ENCODE peak calls at places on chromosomes 12 and 14, in eight cellular contexts. E is fibroblast of pulmonary artery, Z is ELF-1, H is mesendoderm, T is globus pallidus, K is AG04450, G is psoas muscle, I is BJ. F is an unnamed sample.

GRCh38 chr12:91601057-91601456 is 418.4 kb upstream of the DCN start:
- DNase-seq in K (no peak), I (no peak), G (no peak), E (no peak), H (no peak), T (no peak), Z (no peak), F (no peak)

GRCh38 chr12:45268672-45269406 is 52.9 kb downstream of the ANO6 start:
- DNase-seq in K (peak), Z (peak), E (peak), G (peak), I (peak), T (no peak), H (peak), F (peak)

GRCh38 chr12:110107369-110108281 is 16.5 kb upstream of the IFT81 start:
- DNase-seq in H (peak), I (peak), K (peak), T (no peak), G (peak), E (peak), Z (no peak), F (no peak)

GRCh38 chr12:129607293-129607692 is 296.5 kb downstream of the TMEM132D start:
- DNase-seq in Z (peak), H (peak), G (no peak), E (peak), T (no peak), K (no peak), I (no peak), F (no peak)

GRCh38 chr12:91053951-91054715 is 3.7 kb downstream of the KERA start:
- DNase-seq in Z (no peak), I (peak), T (no peak), G (no peak), H (no peak), K (no peak), E (peak), F (no peak)

GRCh38 chr12:119666226-119666808 is 1.6 kb upstream of the PRKAB1 start:
- DNase-seq in I (no peak), Z (no peak), T (no peak), K (no peak), H (no peak), E (no peak), G (no peak), F (no peak)

GRCh38 chr14:65853407-65853955 is 441.0 kb downstream of the FUT8 start:
- DNase-seq in Z (no peak), K (no peak), T (no peak), G (no peak), H (no peak), E (no peak), I (no peak), F (no peak)

GRCh38 chr14:73786942-73787759 is 64.5 kb upstream of the PTGR2 start:
- DNase-seq in T (peak), Z (no peak), G (peak), I (no peak), H (peak), E (no peak), K (no peak), F (peak)

GRCh38 chr12:116459011-116459410 is 100.2 kb upstream of the MAP1LC3B2 start:
- DNase-seq in G (no peak), H (no peak), Z (no peak), T (no peak), I (no peak), E (no peak), K (no peak), F (no peak)

GRCh38 chr14:30464481-30464880 is 94.5 kb upstream of the G2E3 start:
- DNase-seq in E (no peak), K (no peak), I (no peak), G (no peak), H (no peak), T (no peak), Z (peak), F (no peak)

GRCh38 chr14:105846312-105846711 is 319.9 kb downstream of the TMEM121 start:
- DNase-seq in I (no peak), T (no peak), K (no peak), H (no peak), E (no peak), G (no peak), Z (no peak), F (no peak)

GRCh38 chr12:108446766-108447165 is 68.3 kb upstream of the FICD start:
- DNase-seq in T (no peak), K (no peak), E (peak), G (no peak), Z (no peak), I (no peak), H (peak), F (peak)

GRCh38 chr12:4270670-4271432 is 2.7 kb upstream of the CCND2 start:
- DNase-seq in I (no peak), Z (peak), K (no peak), T (peak), H (peak), G (peak), E (peak), F (no peak)

GRCh38 chr14:67569011-67569650 is 30.9 kb downstream of the PIGH start:
- DNase-seq in G (no peak), E (no peak), T (no peak), K (no peak), I (no peak), H (no peak), Z (no peak), F (no peak)

GRCh38 chr12:64400041-64400440 is 4.2 kb upstream of the XPOT start:
- DNase-seq in T (peak), K (peak), I (no peak), E (peak), Z (peak), H (peak), G (no peak), F (peak)

GRCh38 chr14:103194256-103195045 is 71.2 kb downstream of the TNFAIP2 start:
- DNase-seq in I (peak), G (no peak), K (peak), H (no peak), E (peak), T (no peak), Z (no peak), F (no peak)

GRCh38 chr12:25716842-25717241 is 163.8 kb upstream of the LMNTD1 start:
- DNase-seq in Z (no peak), T (no peak), H (no peak), G (no peak), K (no peak), E (no peak), I (no peak), F (no peak)

GRCh38 chr12:11812558-11813421 is 163.3 kb downstream of the ETV6 start:
- DNase-seq in T (peak), K (no peak), E (peak), G (no peak), I (no peak), Z (peak), H (peak), F (peak)

GRCh38 chr12:128365831-128366231 is 98.9 kb downstream of the TMEM132C start:
- DNase-seq in G (peak), I (no peak), H (peak), Z (peak), K (no peak), T (peak), E (no peak), F (peak)

GRCh38 chr12:29673346-29673745 is 110.4 kb downstream of the TMTC1 start:
- DNase-seq in E (peak), T (no peak), K (no peak), G (no peak), Z (no peak), I (no peak), H (no peak), F (no peak)

GRCh38 chr12:2614341-2614740 is 180.4 kb upstream of the FKBP4 start:
- DNase-seq in T (no peak), K (no peak), I (no peak), E (no peak), Z (no peak), H (no peak), G (no peak), F (no peak)

GRCh38 chr14:58249611-58250010 is 5.0 kb downstream of the PSMA3 start:
- DNase-seq in Z (no peak), K (no peak), G (no peak), E (no peak), H (no peak), I (no peak), T (no peak), F (no peak)

GRCh38 chr12:96400631-96401060 is 407 bp upstream of the CDK17 start:
- DNase-seq in T (no peak), I (no peak), Z (peak), G (no peak), H (peak), E (peak), K (no peak), F (peak)

GRCh38 chr14:91755560-91755959 is 23.7 kb upstream of the CATSPERB start:
- DNase-seq in I (peak), T (no peak), E (peak), K (no peak), G (no peak), Z (no peak), H (no peak), F (no peak)

GRCh38 chr12:32983968-32984367 is 87.4 kb upstream of the PKP2 start:
- DNase-seq in Z (peak), H (peak), G (no peak), T (no peak), I (no peak), E (no peak), K (no peak), F (no peak)

GRCh38 chr12:71155228-71155627 is 2.6 kb downstream of the TSPAN8 start:
- DNase-seq in H (no peak), T (no peak), G (no peak), Z (no peak), I (no peak), E (no peak), K (no peak), F (no peak)

GRCh38 chr12:32947203-32947795 is 50.7 kb upstream of the PKP2 start:
- DNase-seq in E (peak), T (peak), I (no peak), H (peak), G (no peak), K (no peak), Z (peak), F (peak)

GRCh38 chr14:54976316-54976715 is 50.6 kb downstream of the WDHD1 start:
- DNase-seq in T (no peak), H (no peak), I (peak), Z (no peak), E (peak), G (no peak), K (peak), F (no peak)

GRCh38 chr12:7905071-7905470 is 30.9 kb downstream of the SLC2A3 start:
- DNase-seq in K (no peak), T (no peak), I (no peak), Z (no peak), E (peak), G (no peak), H (no peak), F (no peak)

GRCh38 chr14:59004012-59004411 is 184.5 kb upstream of the DAAM1 start:
- DNase-seq in H (no peak), T (no peak), Z (no peak), I (no peak), K (no peak), E (peak), G (no peak), F (no peak)

GRCh38 chr12:57469334-57470164 is 10.0 kb downstream of the GLI1 start:
- DNase-seq in E (no peak), H (no peak), K (no peak), I (no peak), T (no peak), G (no peak), Z (no peak), F (no peak)